ENCODE peak calls at places on chromosomes 5 and 9, in seven cellular contexts. K is HCT116, J is HepG2, V is H1, S is SK-N-SH, M is K562, G is GM12878. X is an unnamed sample.

GRCh38 chr9:98118640-98119601 is at the start of gene TRIM14:
- DNase-seq in M (peak), J (peak), V (peak), K (peak), S (peak), G (no peak), X (no peak)

GRCh38 chr9:92179286-92180002 is 64.2 kb upstream of the SPTLC1 start:
- DNase-seq in M (peak), J (no peak), K (no peak), V (no peak), G (no peak), S (no peak), X (no peak)

GRCh38 chr5:107284822-107285510 is 385.8 kb downstream of the EFNA5 start:
- DNase-seq in V (no peak), S (no peak), K (no peak), G (no peak), J (no peak), M (no peak), X (no peak)

GRCh38 chr9:88817628-88818027 is 173.6 kb upstream of the S1PR3 start:
- DNase-seq in K (no peak), M (no peak), V (peak), S (no peak), J (no peak), G (no peak), X (no peak)

GRCh38 chr5:32004404-32004803 is 169.7 kb downstream of the GOLPH3 start:
- DNase-seq in J (no peak), S (no peak), M (no peak), K (no peak), G (no peak), V (no peak), X (no peak)

GRCh38 chr9:33350310-33350709 is 52.1 kb downstream of the AQP7 start:
- DNase-seq in S (no peak), G (no peak), M (no peak), V (no peak), J (no peak), K (no peak), X (no peak)

GRCh38 chr9:127562841-127563523 is 49.1 kb upstream of the STXBP1 start:
- DNase-seq in G (no peak), K (no peak), V (no peak), M (no peak), S (no peak), J (no peak), X (no peak)

GRCh38 chr9:128024761-128025308 is 42.3 kb downstream of the NAIF1 start:
- DNase-seq in V (no peak), M (no peak), K (no peak), G (no peak), S (no peak), J (no peak), X (no peak)

GRCh38 chr5:143231973-143232812 is 171.3 kb downstream of the NR3C1 start:
- DNase-seq in G (no peak), S (no peak), V (no peak), M (no peak), K (no peak), J (no peak), X (no peak)

GRCh38 chr5:179375236-179375685 is 30.0 kb upstream of the ADAMTS2 start:
- DNase-seq in G (no peak), M (no peak), V (no peak), S (peak), K (no peak), J (no peak), X (no peak)

GRCh38 chr5:157933005-157933404 is 74.1 kb upstream of the CLINT1 start:
- DNase-seq in G (no peak), J (no peak), S (no peak), K (no peak), M (no peak), V (no peak), X (no peak)

GRCh38 chr5:147234825-147235635 is at the start of gene STK32A:
- DNase-seq in S (peak), K (no peak), J (no peak), M (no peak), G (no peak), V (peak), X (peak)

GRCh38 chr5:115168829-115169391 is 798 bp downstream of the TRIM36 start:
- DNase-seq in S (peak), K (no peak), J (no peak), M (peak), G (no peak), V (peak), X (no peak)

GRCh38 chr5:171826132-171826531 is 40.5 kb downstream of the SMIM23 start:
- DNase-seq in J (no peak), G (no peak), K (no peak), V (no peak), M (no peak), S (no peak), X (no peak)

GRCh38 chr9:4588721-4589120 is 73.4 kb upstream of the PLPP6 start:
- DNase-seq in V (no peak), G (no peak), J (no peak), S (no peak), M (no peak), K (no peak), X (no peak)
- TF ChIP-seq YY1 in V (no peak), G (no peak), J (no peak), S (no peak), M (no peak), K (no peak), X (no peak)

GRCh38 chr9:115650768-115651167 is 502.8 kb upstream of the PAPPA start:
- DNase-seq in V (no peak), S (no peak), M (no peak), K (no peak), J (no peak), G (no peak), X (no peak)
- TF ChIP-seq YY1 in V (no peak), S (no peak), M (no peak), K (no peak), J (no peak), G (no peak), X (no peak)

GRCh38 chr9:36488322-36488838 is 84.3 kb upstream of the MELK start:
- DNase-seq in J (no peak), V (no peak), M (no peak), S (no peak), K (no peak), G (no peak), X (no peak)
- TF ChIP-seq YY1 in J (no peak), V (no peak), M (no peak), S (no peak), K (no peak), G (no peak), X (no peak)

GRCh38 chr5:43305948-43306563 is 7.2 kb downstream of the HMGCS1 start:
- DNase-seq in J (peak), K (peak), V (no peak), S (peak), M (peak), G (peak), X (peak)
- TF ChIP-seq YY1 in J (no peak), K (no peak), V (no peak), S (no peak), M (no peak), G (no peak), X (no peak)

GRCh38 chr9:137176302-137177182 is 4.7 kb upstream of the TMEM210 start:
- DNase-seq in S (no peak), G (no peak), J (peak), K (no peak), V (no peak), M (peak), X (no peak)

GRCh38 chr9:137175345-137175961 is 3.6 kb upstream of the TMEM210 start:
- DNase-seq in J (no peak), V (peak), G (no peak), S (no peak), M (no peak), K (no peak), X (no peak)

GRCh38 chr9:137173795-137174664 is 2.2 kb upstream of the TMEM210 start:
- DNase-seq in K (no peak), G (no peak), S (peak), M (no peak), V (no peak), J (no peak), X (no peak)

GRCh38 chr9:137172907-137173794 is 1.3 kb upstream of the TMEM210 start:
- DNase-seq in M (no peak), V (no peak), S (peak), J (no peak), K (no peak), G (no peak), X (no peak)

GRCh38 chr9:137174722-137175293 is 3.0 kb upstream of the TMEM210 start:
- DNase-seq in J (no peak), G (no peak), M (no peak), V (peak), S (no peak), K (no peak), X (no peak)
- TF ChIP-seq YY1 in J (no peak), G (no peak), M (no peak), V (no peak), S (no peak), K (no peak), X (no peak)

GRCh38 chr5:72377920-72378635 is 57.9 kb downstream of the PTCD2 start:
- DNase-seq in S (no peak), J (no peak), M (no peak), V (no peak), G (no peak), K (no peak), X (no peak)
- TF ChIP-seq YY1 in S (no peak), J (no peak), M (no peak), V (no peak), G (no peak), K (no peak), X (no peak)

GRCh38 chr5:76378355-76378754 is 24.7 kb upstream of the IQGAP2 start:
- DNase-seq in J (no peak), S (no peak), G (no peak), K (no peak), V (no peak), M (no peak), X (no peak)
- TF ChIP-seq YY1 in J (no peak), S (no peak), G (no peak), K (no peak), V (no peak), M (no peak), X (no peak)

GRCh38 chr5:126656397-126657007 is 55.8 kb downstream of the PHAX start:
- DNase-seq in J (peak), G (no peak), K (peak), S (peak), V (no peak), M (peak), X (peak)
- TF ChIP-seq YY1 in J (no peak), G (no peak), K (no peak), S (no peak), V (no peak), M (no peak), X (no peak)

DNA sequence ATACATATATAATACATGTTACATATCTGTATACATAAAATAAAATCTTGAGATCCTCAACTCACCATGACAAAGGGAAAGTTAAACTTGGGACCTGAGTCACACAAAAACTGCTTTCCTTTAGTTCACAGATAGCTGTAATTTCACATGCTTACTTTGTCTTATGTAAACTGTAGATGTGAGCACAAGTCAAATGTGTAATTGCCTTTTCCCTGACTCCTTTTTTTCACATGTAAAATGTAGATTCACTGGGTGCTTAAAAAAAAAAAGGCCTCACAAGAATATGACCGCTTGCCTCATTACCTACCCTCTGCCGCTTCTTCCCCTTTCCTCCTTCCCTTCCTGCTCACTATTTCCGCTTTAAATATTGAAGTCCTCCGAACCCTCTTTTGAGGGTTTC is 21.9 kb upstream of the FAM169A start:
- DNase-seq in K (no peak), G (no peak), J (no peak), M (no peak), V (no peak), S (no peak), X (no peak)
- TF ChIP-seq YY1 in K (no peak), G (no peak), J (no peak), M (no peak), V (no peak), S (no peak), X (no peak)

X was measured in NT2/D1.